ENCODE peak calls at places on chromosomes 1 and 21, in five cellular contexts. K is A549, Q is K562, R is H1, Y is HepG2. L is an unnamed sample.

GRCh38 chr21:25186278-25186677 is 421.0 kb downstream of the MRPL39 start:
- DNase-seq in K (no peak), Q (no peak), R (no peak), Y (no peak), L (no peak)

GRCh38 chr1:81543764-81544163 is 257.0 kb upstream of the ADGRL2 start:
- DNase-seq in K (no peak), Q (no peak), R (no peak), Y (no peak), L (no peak)

GRCh38 chr1:219337588-219337987 is 163.9 kb downstream of the LYPLAL1 start:
- DNase-seq in K (no peak), Q (no peak), R (no peak), Y (no peak), L (no peak)

GRCh38 chr1:1118011-1118892 is 2.4 kb upstream of the C1orf159 start:
- DNase-seq in K (no peak), Q (no peak), R (no peak), Y (no peak), L (no peak)

GRCh38 chr1:4270651-4271337 is 370.7 kb upstream of the C1orf174 start:
- DNase-seq in K (no peak), Q (no peak), R (no peak), Y (peak; percentile 37), L (no peak)

GRCh38 chr1:93591833-93592635 is 89.6 kb downstream of the BCAR3 start:
- DNase-seq in K (peak; percentile 35), Q (peak; percentile 35), R (no peak), Y (peak; percentile 90), L (no peak)

GRCh38 chr1:24903955-24904730 is 25.9 kb downstream of the RUNX3 start:
- DNase-seq in K (no peak), Q (no peak), R (no peak), Y (no peak), L (no peak)

GRCh38 chr1:200670215-200671118 is 760 bp upstream of the DDX59 start:
- DNase-seq in K (peak; percentile 88), Q (peak; percentile 43), R (no peak), Y (peak; percentile 24), L (no peak)

GRCh38 chr1:16208270-16208987 is 4.0 kb downstream of the ARHGEF19 start:
- DNase-seq in K (no peak), Q (peak; percentile 77), R (no peak), Y (no peak), L (no peak)

GRCh38 chr1:119286587-119287181 is 81.9 kb upstream of the HAO2 start:
- DNase-seq in K (peak; percentile 31), Q (peak; percentile 68), R (no peak), Y (peak; percentile 73), L (peak; percentile 28)

GRCh38 chr21:44758781-44759627 is 42.6 kb downstream of the UBE2G2 start:
- DNase-seq in K (no peak), Q (no peak), R (no peak), Y (no peak), L (no peak)

GRCh38 chr1:27633298-27633610 is 1.7 kb downstream of the FGR start:
- DNase-seq in K (no peak), Q (no peak), R (no peak), Y (no peak), L (no peak)

GRCh38 chr1:54810144-54810942 is 9.2 kb upstream of the TTC22 start:
- DNase-seq in K (peak; percentile 44), Q (peak; percentile 80), R (no peak), Y (peak; percentile 42), L (peak; percentile 54)

GRCh38 chr21:40155563-40155962 is 288.3 kb downstream of the PCP4 start:
- DNase-seq in K (no peak), Q (no peak), R (no peak), Y (no peak), L (no peak)

GRCh38 chr1:168520052-168520751 is 23.6 kb downstream of the XCL2 start:
- DNase-seq in K (no peak), Q (no peak), R (no peak), Y (no peak), L (no peak)

GRCh38 chr1:22889213-22889827 is 83.3 kb downstream of the LACTBL1 start:
- DNase-seq in K (peak; percentile 33), Q (peak; percentile 57), R (no peak), Y (peak; percentile 34), L (peak; percentile 81)

GRCh38 chr1:114033219-114033706 is 54.0 kb downstream of the OLFML3 start:
- DNase-seq in K (peak; percentile 44), Q (peak; percentile 32), R (no peak), Y (peak; percentile 24), L (no peak)

GRCh38 chr1:245687636-245688535 is 533.1 kb downstream of the KIF26B start:
- DNase-seq in K (no peak), Q (no peak), R (no peak), Y (no peak), L (no peak)

GRCh38 chr1:65027699-65028358 is 61.5 kb upstream of the JAK1 start:
- DNase-seq in K (no peak), Q (no peak), R (no peak), Y (no peak), L (peak; percentile 66)

GRCh38 chr21:39452207-39452964 is 616 bp downstream of the SH3BGR start:
- DNase-seq in K (peak; percentile 9), Q (no peak), R (no peak), Y (peak; percentile 3), L (no peak)

GRCh38 chr1:201329801-201330200 is 46.5 kb downstream of the PKP1 start:
- DNase-seq in K (no peak), Q (no peak), R (no peak), Y (no peak), L (no peak)

GRCh38 chr1:156488566-156489165 is 11.9 kb downstream of the MEF2D start:
- DNase-seq in K (no peak), Q (no peak), R (no peak), Y (no peak), L (no peak)

GRCh38 chr1:10189659-10190058 is 20.7 kb upstream of the KIF1B start:
- DNase-seq in K (no peak), Q (no peak), R (no peak), Y (no peak), L (no peak)

GRCh38 chr1:241589524-241589923 is 50.6 kb downstream of the CHML start:
- DNase-seq in K (no peak), Q (peak; percentile 2), R (no peak), Y (no peak), L (no peak)

GRCh38 chr1:172826096-172826741 is 167.3 kb downstream of the FASLG start:
- DNase-seq in K (peak; percentile 75), Q (no peak), R (no peak), Y (peak; percentile 21), L (peak; percentile 80)

GRCh38 chr1:221683681-221684080 is 58.2 kb downstream of the DUSP10 start:
- DNase-seq in K (no peak), Q (no peak), R (no peak), Y (no peak), L (no peak)

GRCh38 chr1:23163395-23163794 is 5.3 kb downstream of the LUZP1 start:
- DNase-seq in K (no peak), Q (no peak), R (no peak), Y (no peak), L (no peak)

GRCh38 chr1:112706505-112707216 is at the start of gene RHOC:
- DNase-seq in K (no peak), Q (peak; percentile 94), R (no peak), Y (no peak), L (no peak)

GRCh38 chr1:156813750-156814570 is 2.7 kb downstream of the SH2D2A start:
- DNase-seq in K (peak; percentile 73), Q (peak; percentile 95), R (peak; percentile 68), Y (peak; percentile 35), L (peak; percentile 51)

GRCh38 chr1:183163311-183163710 is 22.8 kb upstream of the LAMC2 start:
- DNase-seq in K (peak; percentile 84), Q (no peak), R (no peak), Y (no peak), L (peak; percentile 58)

GRCh38 chr1:101474039-101474665 is 237.3 kb downstream of the S1PR1 start:
- DNase-seq in K (peak; percentile 30), Q (peak; percentile 21), R (no peak), Y (peak; percentile 16), L (peak; percentile 19)

GRCh38 chr1:3453891-3454810 is at the start of gene ARHGEF16:
- DNase-seq in K (peak; percentile 67), Q (peak; percentile 92), R (peak; percentile 49), Y (peak; percentile 72), L (peak; percentile 32)

GRCh38 chr1:102852583-102852982 is 255.7 kb downstream of the COL11A1 start:
- DNase-seq in K (no peak), Q (no peak), R (no peak), Y (no peak), L (no peak)

GRCh38 chr1:102853701-102854187 is 254.6 kb downstream of the COL11A1 start:
- DNase-seq in K (no peak), Q (no peak), R (no peak), Y (no peak), L (no peak)

GRCh38 chr1:102851616-102852015 is 256.7 kb downstream of the COL11A1 start:
- DNase-seq in K (no peak), Q (no peak), R (no peak), Y (no peak), L (no peak)
- TF ChIP-seq JUN in K (no peak), Q (no peak), R (no peak), Y (no peak), L (no peak)

DNA sequence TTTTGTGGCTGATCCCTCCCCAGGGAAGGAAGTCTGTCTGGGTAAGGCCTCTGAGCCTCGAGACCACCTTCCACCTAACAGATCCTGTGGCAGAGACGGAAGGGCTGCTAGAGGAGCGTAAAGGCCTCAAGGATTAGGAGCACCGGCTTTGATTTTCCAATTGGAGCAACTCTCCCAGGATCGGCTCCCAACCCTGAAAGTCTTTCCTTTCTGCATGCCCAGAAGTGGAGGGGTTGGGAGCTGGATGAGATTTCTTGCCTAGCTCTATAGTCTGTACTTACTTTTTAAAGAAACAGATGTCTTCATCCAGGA is 41.4 kb downstream of the ELK4 start:
- DNase-seq in K (no peak), Q (no peak), R (no peak), Y (no peak), L (no peak)
- TF ChIP-seq POLR2A in K (no peak), Q (no peak), R (no peak), Y (no peak), L (no peak)

GRCh38 chr1:209430821-209431259 is 152.7 kb upstream of the CAMK1G start:
- DNase-seq in K (no peak), Q (no peak), R (no peak), Y (no peak), L (no peak)
- H3K4me1 ChIP-seq in K (peaks cover 22% of the 10 kb centered on the region), Q (no peaks in the 10 kb centered on the region), R (peaks cover 47% of the 10 kb centered on the region), Y (no peaks in the 10 kb centered on the region), L (no peaks in the 10 kb centered on the region)

GRCh38 chr1:115158181-115158580 is 68.9 kb upstream of the TSPAN2 start:
- DNase-seq in K (no peak), Q (no peak), R (no peak), Y (no peak), L (no peak)
- TF ChIP-seq JUN in K (no peak), Q (no peak), R (no peak), Y (no peak), L (no peak)

L was measured in endothelial cell of umbilical vein.